ENCODE peak calls at places on chromosomes 4 and X, in four cellular contexts. N is astrocyte of the cerebellum, V is left cardiac atrium, K is RWPE1. A is an unnamed sample.

GRCh38 chrX:15686818-15687685 is 22.4 kb upstream of the CLTRN start:
- DNase-seq in N (peak), V (peak), K (no peak), A (no peak)

GRCh38 chr4:35167385-35167784 is 1076.9 kb downstream of the ARAP2 start:
- DNase-seq in N (no peak), V (no peak), K (no peak), A (no peak)

GRCh38 chr4:82423245-82424054 is 6.8 kb downstream of the HNRNPDL start:
- DNase-seq in N (no peak), V (no peak), K (peak), A (no peak)

GRCh38 chr4:5956285-5957021 is 61.8 kb downstream of the C4orf50 start:
- DNase-seq in N (no peak), V (no peak), K (no peak), A (no peak)

GRCh38 chrX:11781734-11782370 is 23.8 kb downstream of the MSL3 start:
- DNase-seq in N (no peak), V (no peak), K (no peak), A (no peak)

GRCh38 chr4:179415016-179415841 is 1973.0 kb upstream of the AGA start:
- DNase-seq in N (no peak), V (no peak), K (no peak), A (no peak)

GRCh38 chr4:82138376-82138775 is 235.4 kb downstream of the HNRNPD start:
- DNase-seq in N (no peak), V (no peak), K (peak), A (no peak)

GRCh38 chrX:42771836-42772335 is 6.1 kb downstream of the PPP1R2C start:
- DNase-seq in N (no peak), V (no peak), K (no peak), A (no peak)

GRCh38 chr4:23324291-23324690 is 565.6 kb downstream of the PPARGC1A start:
- DNase-seq in N (no peak), V (no peak), K (no peak), A (no peak)

GRCh38 chr4:157170321-157170720 is 50.2 kb upstream of the GRIA2 start:
- DNase-seq in N (no peak), V (no peak), K (no peak), A (no peak)

GRCh38 chr4:123599920-123600394 is 203.4 kb downstream of the SPRY1 start:
- DNase-seq in N (peak), V (peak), K (no peak), A (no peak)

GRCh38 chr4:99572527-99573240 is 1.9 kb upstream of the MTTP start:
- DNase-seq in N (no peak), V (no peak), K (peak), A (no peak)

GRCh38 chrX:101287402-101287801 is 3.7 kb downstream of the TAF7L start:
- DNase-seq in N (peak), V (no peak), K (no peak), A (no peak)

GRCh38 chr4:6198278-6198677 is 2.1 kb downstream of the JAKMIP1 start:
- DNase-seq in N (no peak), V (no peak), K (no peak), A (no peak)

GRCh38 chr4:15373363-15373762 is 54.5 kb upstream of the C1QTNF7 start:
- DNase-seq in N (peak), V (no peak), K (no peak), A (no peak)

GRCh38 chrX:41447897-41448296 is 754 bp downstream of the NYX start:
- DNase-seq in N (no peak), V (no peak), K (no peak), A (no peak)

GRCh38 chrX:136691028-136691809 is 43.3 kb downstream of the CD40LG start:
- DNase-seq in N (no peak), V (no peak), K (peak), A (no peak)

GRCh38 chr4:54440394-54441223 is 211.5 kb downstream of the PDGFRA start:
- DNase-seq in N (peak), V (no peak), K (peak), A (no peak)

GRCh38 chrX:13607996-13608365 is 38.6 kb downstream of the EGFL6 start:
- DNase-seq in N (no peak), V (no peak), K (no peak), A (no peak)

GRCh38 chr4:120466429-120466828 is 399.8 kb upstream of the MAD2L1 start:
- DNase-seq in N (no peak), V (no peak), K (no peak), A (no peak)

GRCh38 chr4:113809313-113809712 is 47.8 kb upstream of the CAMK2D start:
- DNase-seq in N (no peak), V (peak), K (peak), A (no peak)

GRCh38 chr4:25439913-25440477 is 62.9 kb downstream of the ANAPC4 start:
- DNase-seq in N (peak), V (peak), K (peak), A (no peak)